ENCODE peak calls at places on chromosome 11, in eight cellular contexts. H is GM23338, P is neural progenitor cell, T is HCT116, A is MM.1S, S is hepatocyte, B is PC-3, J is OCI-LY7. E is an unnamed sample. For H3K4me1, the result is how much of the 10 kb centered on the place peaks cover.

GRCh38 chr11:125201525-125202121 is 37.1 kb downstream of the PKNOX2 start:
- DNase-seq in A (no peak), B (peak), J (no peak), S (peak), P (peak), H (peak), T (no peak), E (no peak)

GRCh38 chr11:130816516-130816915 is 99.8 kb downstream of the SNX19 start:
- DNase-seq in P (no peak), T (no peak), J (no peak), A (no peak), H (no peak), B (no peak), S (peak), E (peak)

GRCh38 chr11:95156133-95156731 is 66.6 kb downstream of the ENDOD1 start:
- DNase-seq in H (peak), T (no peak), B (no peak), S (no peak), P (no peak), A (no peak), J (no peak), E (no peak)

GRCh38 chr11:31557991-31558390 is 48.4 kb downstream of the ELP4 start:
- DNase-seq in H (peak), T (no peak), J (no peak), S (no peak), A (no peak), P (peak), B (no peak), E (no peak)

GRCh38 chr11:33634291-33634834 is 66.3 kb downstream of the C11orf91 start:
- DNase-seq in S (no peak), T (peak), A (no peak), P (no peak), H (no peak), J (no peak), B (peak), E (peak)

GRCh38 chr11:30960387-30960992 is 374.3 kb upstream of the MPPED2 start:
- DNase-seq in B (peak), P (peak), H (peak), J (peak), T (peak), S (peak), A (peak), E (peak)

GRCh38 chr11:108863528-108863927 is 198.7 kb downstream of the DDX10 start:
- DNase-seq in S (no peak), J (no peak), B (no peak), T (no peak), H (no peak), P (no peak), A (peak), E (no peak)

GRCh38 chr11:46826310-46827044 is 19.6 kb downstream of the CKAP5 start:
- DNase-seq in H (peak), J (peak), S (peak), T (peak), P (peak), A (peak), B (peak), E (peak)

GRCh38 chr11:9916480-9916879 is 252.6 kb downstream of the SWAP70 start:
- DNase-seq in T (no peak), A (no peak), H (no peak), S (no peak), B (no peak), J (no peak), P (no peak), E (no peak)

GRCh38 chr11:534592-535518 is 521 bp downstream of the HRAS start:
- DNase-seq in S (peak), A (peak), J (peak), T (no peak), B (peak), P (peak), H (peak), E (peak)

GRCh38 chr11:69297225-69297925 is 3.4 kb downstream of the MYEOV start:
- DNase-seq in J (peak), T (peak), S (peak), P (peak), B (peak), A (peak), H (no peak), E (peak)

GRCh38 chr11:398826-399225 is 4.8 kb downstream of the PKP3 start:
- DNase-seq in A (no peak), T (no peak), P (no peak), S (no peak), B (no peak), H (no peak), J (no peak), E (peak)

GRCh38 chr11:120748485-120748814 is 236.9 kb downstream of the GRIK4 start:
- DNase-seq in S (no peak), P (no peak), B (no peak), A (no peak), J (no peak), T (no peak), H (no peak), E (no peak)

GRCh38 chr11:134624166-134624920 is 212.3 kb upstream of the B3GAT1 start:
- DNase-seq in P (no peak), B (no peak), H (no peak), A (no peak), S (no peak), J (no peak), T (no peak), E (no peak)

GRCh38 chr11:129048911-129049310 is 106.2 kb upstream of the TP53AIP1 start:
- DNase-seq in B (no peak), A (no peak), S (no peak), H (no peak), P (no peak), J (no peak), T (no peak), E (no peak)

DNA sequence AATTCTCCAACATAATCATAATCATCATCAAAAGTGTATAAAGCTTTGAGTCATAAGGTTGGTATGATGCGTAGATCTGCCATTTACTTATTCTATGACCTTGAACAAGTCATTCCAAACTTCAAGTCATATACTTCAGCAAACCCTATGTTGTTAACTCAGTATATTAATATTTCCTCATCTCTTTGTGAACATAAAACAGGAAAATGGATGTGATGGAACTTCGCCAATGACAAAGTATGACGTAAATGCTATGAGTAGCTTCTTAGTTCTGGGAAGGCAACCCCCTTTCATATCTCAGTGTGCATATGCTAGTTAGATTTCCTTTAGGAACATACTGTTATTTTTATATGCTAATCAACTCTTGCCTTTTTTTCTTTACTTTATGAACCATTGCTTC is 102.7 kb upstream of the ANO3 start:
- DNase-seq in P (no peak), J (no peak), A (no peak), H (no peak), T (no peak), B (peak), S (no peak), E (peak)
- TF ChIP-seq EZH2phosphoT487 in P (no peak), J (no peak), A (no peak), H (no peak), T (no peak), B (no peak), S (no peak), E (no peak)

DNA sequence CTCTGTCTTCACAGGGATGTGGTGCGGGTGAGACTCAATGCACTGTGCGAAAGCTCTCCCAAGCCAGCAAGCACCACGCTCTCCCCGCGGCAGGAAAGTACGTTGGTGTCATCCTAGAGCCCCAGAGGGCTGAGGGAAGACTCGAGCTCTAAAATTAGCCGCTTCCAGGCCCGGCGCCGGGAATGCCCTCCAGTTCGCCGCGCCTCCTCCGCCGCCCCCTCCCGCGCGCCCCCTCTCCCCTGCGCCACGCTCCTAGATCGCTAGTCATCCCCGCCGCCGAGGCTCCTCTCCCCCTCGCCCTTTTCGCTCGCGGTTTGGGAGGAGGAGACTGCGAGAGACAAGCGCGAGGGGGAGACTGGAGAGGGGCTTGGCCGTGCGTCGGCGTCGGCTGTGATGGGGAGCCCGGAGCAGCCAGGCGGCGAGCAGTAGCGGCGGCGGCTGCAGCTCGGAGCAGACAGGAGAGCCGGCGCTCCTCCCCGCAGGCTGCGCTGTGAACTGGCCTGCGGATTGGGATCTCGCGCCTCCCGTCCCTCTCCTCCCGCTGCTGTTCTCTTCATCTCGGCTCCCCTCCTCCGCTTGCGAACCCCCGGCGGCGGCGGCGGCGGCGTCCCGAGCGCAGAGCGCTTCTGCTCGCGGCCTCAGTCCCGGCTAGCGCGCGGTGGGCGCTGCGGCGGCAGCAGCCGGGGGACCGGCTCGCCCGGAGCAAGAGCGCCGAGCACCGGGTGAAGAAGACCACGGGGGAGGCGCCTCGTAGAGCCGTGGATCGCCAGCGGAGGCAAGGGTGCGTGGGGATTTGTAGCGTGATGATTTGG is at the start of gene FAT3:
- DNase-seq in A (no peak), J (no peak), S (peak), B (no peak), P (peak), T (no peak), H (peak), E (peak)
- H3K4me3 ChIP-seq in A (no peak), J (no peak), S (peak), B (no peak), P (peak), T (no peak), H (peak), E (peak)

DNA sequence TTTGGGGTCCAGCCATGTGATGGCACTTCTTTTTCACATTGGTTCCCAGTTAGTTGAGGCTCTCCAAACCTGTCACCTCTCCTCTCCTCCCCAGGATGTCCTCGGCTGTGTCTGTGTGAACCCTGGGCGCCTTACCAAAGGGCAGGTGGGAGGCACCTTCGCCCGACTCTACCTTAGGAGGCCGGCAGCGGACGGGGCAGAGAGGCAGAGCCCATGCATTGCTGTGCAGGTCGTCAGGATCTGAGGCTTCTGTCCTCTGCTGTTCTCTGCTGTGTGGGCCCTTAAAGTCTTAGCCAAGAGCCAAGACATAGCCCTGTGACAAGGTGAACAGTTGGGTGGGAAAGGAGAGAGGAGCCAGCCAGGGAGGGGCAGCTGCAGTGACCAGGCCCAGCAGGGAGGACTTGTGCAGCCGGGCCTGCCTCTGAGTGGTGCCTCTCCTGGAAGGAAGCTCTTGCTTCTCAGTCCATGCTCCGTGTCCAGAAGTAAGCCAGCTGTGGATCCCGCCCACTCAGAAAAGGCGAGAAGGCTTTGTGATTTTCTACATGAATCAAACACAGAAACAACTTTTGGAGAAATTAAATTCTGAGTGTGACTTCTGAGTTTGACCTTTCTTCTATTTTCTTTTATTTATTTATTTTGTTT is 17.5 kb upstream of the CDC42EP2 start:
- DNase-seq in B (no peak), H (no peak), A (no peak), T (no peak), S (no peak), J (no peak), P (no peak), E (no peak)
- H3K4me1 ChIP-seq in B (under half), H (under half), A (under half), T (under half), S (under half), J (under half), P (under half), E (under half)

GRCh38 chr11:76622481-76623094 is 48.0 kb downstream of the LRRC32 start:
- DNase-seq in T (no peak), A (no peak), B (no peak), S (no peak), J (no peak), P (no peak), H (no peak), E (no peak)

GRCh38 chr11:76623884-76624419 is 46.6 kb downstream of the LRRC32 start:
- DNase-seq in H (no peak), B (no peak), S (no peak), J (no peak), T (no peak), A (no peak), P (no peak), E (no peak)

GRCh38 chr11:76624515-76625379 is 45.8 kb downstream of the LRRC32 start:
- DNase-seq in J (no peak), T (no peak), B (no peak), A (no peak), H (no peak), S (no peak), P (no peak), E (no peak)

GRCh38 chr11:76621866-76622265 is 48.7 kb downstream of the LRRC32 start:
- DNase-seq in J (no peak), A (no peak), B (no peak), T (no peak), H (no peak), S (no peak), P (no peak), E (no peak)

DNA sequence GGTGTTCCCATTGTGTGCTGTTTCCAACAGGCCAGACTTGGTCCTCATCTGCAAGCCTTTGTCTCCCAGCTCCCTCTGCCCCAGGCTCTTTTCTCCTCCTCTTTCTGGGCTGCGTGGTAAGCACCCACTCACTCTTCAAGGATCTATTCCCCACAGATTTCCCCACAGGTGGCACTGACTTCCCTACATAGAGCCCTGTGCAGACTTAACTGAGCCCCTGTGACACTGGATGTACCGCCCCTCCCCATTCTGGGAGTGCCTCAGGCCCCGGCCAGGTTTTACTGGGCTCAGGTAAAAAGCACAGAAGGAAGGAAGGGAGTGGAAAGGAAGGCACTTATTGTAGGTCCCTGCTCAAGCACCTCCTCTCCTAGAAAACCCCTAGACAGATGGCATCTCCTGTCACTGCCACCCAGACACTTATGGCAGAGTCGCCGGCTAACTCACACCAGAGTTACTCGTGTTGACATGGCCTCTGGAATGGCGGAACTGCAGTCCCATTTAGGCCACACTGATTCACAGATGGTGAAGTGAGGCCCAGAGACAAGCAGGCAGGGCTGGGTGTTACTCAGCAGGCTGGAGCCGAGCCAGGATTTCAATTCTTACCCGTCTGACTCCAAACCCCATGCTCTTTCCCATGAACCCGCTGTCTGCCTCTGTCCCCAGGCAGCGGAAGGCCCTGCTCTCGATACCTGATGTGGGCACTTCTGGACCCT is 47.2 kb downstream of the LRRC32 start:
- DNase-seq in S (no peak), B (peak), A (no peak), J (no peak), T (no peak), H (no peak), P (no peak), E (peak)
- TF ChIP-seq EZH2phosphoT487 in S (no peak), B (no peak), A (no peak), J (no peak), T (no peak), H (no peak), P (no peak), E (no peak)

E was measured in GM23248.